ENCODE peak calls at places on chromosomes 4 and X, in nine cellular contexts. P is body of pancreas; B is tibial artery; L is transverse colon; S is CD4-positive, alpha-beta T cell; W is right lobe of liver; F is naive thymus-derived CD4-positive, alpha-beta T cell; Z is CD8-positive, alpha-beta memory T cell; C is HepG2. Q is an unnamed sample.

GRCh38 chrX:123835661-123836371 is 24.0 kb upstream of the XIAP start:
- DNase-seq in B (no peak), C (no peak), P (no peak), S (no peak), L (peak), F (peak), Z (no peak), W (no peak), Q (no peak)

GRCh38 chr4:130185123-130185522 is 1089.2 kb downstream of the C4orf33 start:
- DNase-seq in W (no peak), F (no peak), Z (no peak), S (no peak), P (no peak), L (no peak), B (no peak), C (no peak), Q (no peak)

GRCh38 chrX:130216312-130216711 is 44.5 kb downstream of the RAB33A start:
- DNase-seq in L (no peak), S (no peak), C (no peak), F (no peak), W (no peak), B (no peak), Z (no peak), P (no peak), Q (no peak)

GRCh38 chrX:28920554-28920953 is 333.3 kb downstream of the IL1RAPL1 start:
- DNase-seq in W (no peak), S (no peak), L (no peak), Z (no peak), B (no peak), P (no peak), C (no peak), F (no peak), Q (no peak)

GRCh38 chr4:133146574-133147198 is 2.4 kb upstream of the PCDH10 start:
- DNase-seq in S (no peak), P (peak), F (no peak), Z (no peak), L (no peak), W (no peak), B (peak), C (peak), Q (peak)

GRCh38 chr4:88976514-88977035 is 80.4 kb downstream of the FAM13A start:
- DNase-seq in S (no peak), F (no peak), B (no peak), W (no peak), L (no peak), Z (no peak), C (no peak), P (no peak), Q (no peak)

GRCh38 chr4:10521386-10521785 is 64.2 kb upstream of the ZNF518B start:
- DNase-seq in S (no peak), Z (no peak), P (no peak), B (no peak), C (no peak), W (no peak), L (no peak), F (no peak), Q (no peak)

GRCh38 chr4:62531250-62531649 is 1331.1 kb downstream of the ADGRL3 start:
- DNase-seq in F (no peak), P (no peak), Z (no peak), W (no peak), C (no peak), S (no peak), L (no peak), B (no peak), Q (no peak)

GRCh38 chr4:169050308-169050707 is 40.3 kb upstream of the CBR4 start:
- DNase-seq in Z (no peak), L (no peak), F (no peak), C (no peak), P (no peak), B (no peak), S (no peak), W (no peak), Q (no peak)

GRCh38 chrX:9392445-9392844 is 72.4 kb upstream of the TBL1X start:
- DNase-seq in S (no peak), C (no peak), F (no peak), P (no peak), Z (no peak), W (no peak), L (no peak), B (no peak), Q (no peak)

GRCh38 chrX:136259543-136259942 is 8.3 kb upstream of the MAP7D3 start:
- DNase-seq in W (no peak), F (peak), P (no peak), S (no peak), B (no peak), Z (no peak), C (no peak), L (no peak), Q (no peak)

GRCh38 chr4:184648220-184649025 is 824 bp downstream of the CASP3 start:
- DNase-seq in W (peak), B (peak), C (peak), P (peak), S (peak), F (peak), Z (peak), L (peak), Q (no peak)

GRCh38 chr4:46793036-46793435 is 116.0 kb downstream of the COX7B2 start:
- DNase-seq in B (no peak), C (no peak), P (no peak), L (no peak), Z (no peak), S (no peak), W (no peak), F (no peak), Q (no peak)

GRCh38 chrX:140164383-140164782 is 199.1 kb upstream of the CXorf66 start:
- DNase-seq in W (no peak), B (no peak), C (no peak), S (no peak), L (no peak), P (no peak), Z (no peak), F (no peak), Q (no peak)

GRCh38 chrX:137575596-137576255 is 9.8 kb downstream of the ZIC3 start:
- DNase-seq in P (no peak), C (no peak), L (no peak), B (no peak), S (no peak), Z (no peak), F (no peak), W (no peak), Q (no peak)

GRCh38 chr4:169164669-169165415 is 105.9 kb downstream of the SH3RF1 start:
- DNase-seq in P (no peak), L (no peak), W (no peak), B (no peak), S (no peak), C (no peak), F (no peak), Z (no peak), Q (no peak)

GRCh38 chrX:2550288-2551020 is 49.7 kb upstream of the DHRSX start:
- DNase-seq in W (no peak), F (no peak), S (no peak), B (no peak), Z (no peak), P (no peak), L (no peak), C (no peak), Q (no peak)

GRCh38 chr4:82798168-82799005 is at the start of gene SCD5:
- DNase-seq in L (peak), C (no peak), P (peak), F (peak), S (no peak), B (peak), W (no peak), Z (peak), Q (no peak)

GRCh38 chr4:19776929-19777328 is 474.8 kb upstream of the SLIT2 start:
- DNase-seq in S (no peak), Z (no peak), L (no peak), F (no peak), C (no peak), P (no peak), W (no peak), B (no peak), Q (peak)

GRCh38 chr4:119498520-119498919 is 130.1 kb downstream of the PDE5A start:
- DNase-seq in C (peak), B (peak), W (no peak), P (no peak), F (no peak), S (no peak), Z (no peak), L (no peak), Q (no peak)

GRCh38 chr4:83535520-83535944 is 376 bp upstream of the GPAT3 start:
- DNase-seq in F (no peak), C (peak), Z (no peak), L (peak), B (peak), S (peak), W (peak), P (peak), Q (no peak)

GRCh38 chr4:187172340-187172761 is 448.7 kb upstream of the FAT1 start:
- DNase-seq in W (no peak), L (peak), C (no peak), Z (no peak), P (no peak), F (no peak), S (no peak), B (no peak), Q (no peak)

GRCh38 chr4:4859010-4859798 is at the start of gene MSX1:
- DNase-seq in S (no peak), W (peak), B (peak), L (peak), F (no peak), C (peak), P (peak), Z (no peak), Q (no peak)

GRCh38 chr4:4858527-4858926 is 938 bp upstream of the MSX1 start:
- DNase-seq in W (no peak), Z (no peak), L (no peak), C (no peak), F (no peak), P (no peak), S (no peak), B (no peak), Q (no peak)

GRCh38 chr4:4860803-4861591 is 1.5 kb downstream of the MSX1 start:
- DNase-seq in C (peak), B (no peak), S (no peak), P (no peak), Z (no peak), W (no peak), L (no peak), F (no peak), Q (no peak)

GRCh38 chr4:4860381-4860802 is 927 bp downstream of the MSX1 start:
- DNase-seq in C (peak), S (no peak), F (no peak), W (no peak), L (no peak), B (no peak), Z (no peak), P (peak), Q (no peak)

DNA sequence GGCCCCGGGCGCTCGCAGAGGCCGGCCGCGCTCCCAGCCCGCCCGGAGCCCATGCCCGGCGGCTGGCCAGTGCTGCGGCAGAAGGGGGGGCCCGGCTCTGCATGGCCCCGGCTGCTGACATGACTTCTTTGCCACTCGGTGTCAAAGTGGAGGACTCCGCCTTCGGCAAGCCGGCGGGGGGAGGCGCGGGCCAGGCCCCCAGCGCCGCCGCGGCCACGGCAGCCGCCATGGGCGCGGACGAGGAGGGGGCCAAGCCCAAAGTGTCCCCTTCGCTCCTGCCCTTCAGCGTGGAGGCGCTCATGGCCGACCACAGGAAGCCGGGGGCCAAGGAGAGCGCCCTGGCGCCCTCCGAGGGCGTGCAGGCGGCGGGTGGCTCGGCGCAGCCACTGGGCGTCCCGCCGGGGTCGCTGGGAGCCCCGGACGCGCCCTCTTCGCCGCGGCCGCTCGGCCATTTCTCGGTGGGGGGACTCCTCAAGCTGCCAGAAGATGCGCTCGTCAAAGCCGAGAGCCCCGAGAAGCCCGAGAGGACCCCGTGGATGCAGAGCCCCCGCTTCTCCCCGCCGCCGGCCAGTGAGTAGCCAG is 425 bp downstream of the MSX1 start:
- DNase-seq in W (no peak), L (no peak), P (no peak), F (no peak), Z (no peak), B (no peak), S (no peak), C (no peak), Q (no peak)
- H3K27ac ChIP-seq in W (no peak), L (peak), P (no peak), F (no peak), Z (no peak), B (peak), S (no peak), C (peak), Q (no peak)

GRCh38 chr4:76610751-76611150 is 175.7 kb downstream of the SHROOM3 start:
- DNase-seq in F (no peak), Z (no peak), P (no peak), W (no peak), L (no peak), C (no peak), S (no peak), B (no peak), Q (no peak)
- H3K27ac ChIP-seq in F (no peak), Z (no peak), P (peak), W (no peak), L (peak), C (no peak), S (no peak), B (peak), Q (no peak)

GRCh38 chr4:4506961-4507360 is 34.9 kb downstream of the STX18 start:
- DNase-seq in W (no peak), F (no peak), P (no peak), C (no peak), Z (no peak), B (no peak), L (peak), S (no peak), Q (no peak)
- H3K27ac ChIP-seq in W (no peak), F (no peak), P (no peak), C (no peak), Z (no peak), B (no peak), L (peak), S (no peak), Q (no peak)

DNA sequence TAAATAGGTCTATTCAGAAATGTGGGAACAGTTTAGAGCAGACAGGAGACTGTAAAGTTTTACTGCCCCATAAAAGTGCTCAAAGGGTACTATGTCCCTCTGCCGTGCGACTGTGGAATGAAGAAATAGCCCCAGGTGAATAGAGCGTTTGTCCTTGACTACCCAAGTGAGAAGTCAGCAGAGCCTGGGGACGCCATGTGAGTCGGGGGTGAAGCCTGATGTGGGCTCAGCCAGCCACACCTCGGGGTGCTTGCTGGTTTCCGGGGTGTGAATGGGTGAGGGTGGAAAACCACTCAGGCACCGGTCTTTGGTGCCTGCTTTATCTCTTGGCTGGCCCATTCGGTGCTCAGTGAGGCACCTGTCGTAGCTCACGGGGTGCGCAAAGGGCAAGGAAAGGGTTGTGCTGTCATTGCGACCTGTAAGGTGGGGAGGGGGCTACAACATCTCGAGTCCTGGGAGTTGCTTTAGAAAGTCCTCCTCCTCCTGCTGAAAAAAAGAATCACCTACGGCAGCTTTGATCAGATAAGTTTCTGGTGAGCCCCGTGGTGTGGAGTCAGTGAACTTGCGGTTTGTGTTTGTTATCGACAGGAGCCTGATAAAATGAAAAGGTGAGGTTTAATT is 895 bp downstream of the TRIM2 start:
- DNase-seq in Z (peak), W (no peak), P (peak), F (no peak), S (peak), B (no peak), C (peak), L (peak), Q (no peak)
- H3K27ac ChIP-seq in Z (no peak), W (no peak), P (peak), F (no peak), S (no peak), B (no peak), C (no peak), L (peak), Q (peak)

DNA sequence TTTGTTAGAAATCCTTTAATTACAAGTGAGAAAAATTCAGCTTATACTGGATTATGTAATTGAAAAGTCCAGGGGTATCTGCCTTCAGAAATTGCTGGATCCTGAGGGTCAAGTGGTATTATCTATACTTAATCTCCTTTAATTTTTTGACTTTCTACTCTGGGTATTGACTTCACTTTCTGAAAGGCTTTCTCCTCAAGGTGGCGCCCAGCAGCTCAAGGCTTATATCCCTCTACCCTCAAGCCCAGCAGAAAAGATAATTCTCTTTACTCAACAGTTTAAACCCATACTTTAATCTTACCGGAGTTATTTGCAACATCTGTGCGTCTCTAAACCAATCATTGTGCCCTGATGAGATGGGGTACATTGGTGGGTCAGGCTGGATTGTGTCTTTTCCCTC is 129.5 kb downstream of the LARP7 start:
- DNase-seq in S (no peak), Z (no peak), F (no peak), B (no peak), W (no peak), P (no peak), L (no peak), C (no peak), Q (no peak)
- H3K27ac ChIP-seq in S (no peak), Z (no peak), F (no peak), B (no peak), W (no peak), P (no peak), L (no peak), C (no peak), Q (no peak)

GRCh38 chr4:2426069-2426397 is 7.3 kb downstream of the CFAP99 start:
- DNase-seq in B (peak), C (no peak), F (no peak), L (no peak), P (no peak), W (no peak), S (no peak), Z (no peak), Q (no peak)

GRCh38 chr4:2424581-2424980 is 5.8 kb downstream of the CFAP99 start:
- DNase-seq in F (no peak), S (no peak), L (no peak), Z (no peak), C (no peak), P (no peak), W (no peak), B (peak), Q (no peak)

GRCh38 chr4:2423695-2424094 is 4.9 kb downstream of the CFAP99 start:
- DNase-seq in W (no peak), Z (no peak), C (no peak), S (no peak), L (no peak), P (no peak), F (no peak), B (peak), Q (no peak)

GRCh38 chr4:2426711-2427275 is 8.0 kb downstream of the CFAP99 start:
- DNase-seq in P (no peak), W (no peak), F (no peak), L (no peak), B (peak), Z (no peak), C (no peak), S (no peak), Q (no peak)

GRCh38 chr4:2425386-2426068 is 6.8 kb downstream of the CFAP99 start:
- DNase-seq in S (no peak), L (no peak), C (no peak), F (no peak), Z (no peak), B (peak), W (no peak), P (no peak), Q (no peak)
- H3K27ac ChIP-seq in S (no peak), L (no peak), C (no peak), F (no peak), Z (no peak), B (no peak), W (no peak), P (no peak), Q (no peak)

DNA sequence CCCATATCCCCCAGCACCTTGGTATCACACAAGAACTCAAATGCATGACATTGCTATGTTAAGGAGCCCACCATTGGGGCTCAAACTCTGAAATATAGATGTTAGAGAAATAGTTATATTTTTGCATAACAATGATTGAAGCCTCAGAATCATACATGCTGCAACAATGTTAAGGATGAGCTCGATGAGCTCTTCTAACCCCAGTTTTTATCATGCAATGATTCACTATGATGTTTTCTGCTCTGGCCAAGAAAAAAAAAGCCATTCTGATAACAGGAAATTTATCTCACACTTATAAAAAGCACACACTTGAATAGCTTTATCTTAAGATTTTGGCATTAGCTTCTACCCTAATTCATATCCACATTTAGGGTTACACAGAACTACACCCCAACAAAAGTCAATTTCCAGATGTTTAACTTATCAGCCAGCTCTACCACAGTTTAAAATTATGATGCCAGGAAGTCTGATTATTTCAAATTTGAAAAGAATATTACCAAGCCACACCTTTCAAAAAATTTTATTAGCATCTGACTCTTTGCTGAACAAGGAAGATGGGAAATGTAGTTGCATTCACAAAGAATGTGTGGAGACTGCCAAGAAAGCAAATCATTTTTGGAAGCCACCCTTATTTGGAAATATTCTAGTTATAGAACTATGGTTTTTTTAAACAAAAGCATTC is 101.0 kb upstream of the PLS3 start:
- DNase-seq in P (no peak), C (no peak), B (no peak), W (no peak), L (no peak), Z (no peak), S (no peak), F (no peak), Q (no peak)
- H3K27ac ChIP-seq in P (no peak), C (no peak), B (peak), W (no peak), L (no peak), Z (no peak), S (no peak), F (no peak), Q (no peak)

GRCh38 chr4:123014038-123014437 is 91.6 kb upstream of the NUDT6 start:
- DNase-seq in P (no peak), B (no peak), L (no peak), W (no peak), S (no peak), C (no peak), F (no peak), Z (no peak), Q (no peak)
- H3K27ac ChIP-seq in P (no peak), B (no peak), L (no peak), W (no peak), S (no peak), C (no peak), F (no peak), Z (no peak), Q (no peak)

DNA sequence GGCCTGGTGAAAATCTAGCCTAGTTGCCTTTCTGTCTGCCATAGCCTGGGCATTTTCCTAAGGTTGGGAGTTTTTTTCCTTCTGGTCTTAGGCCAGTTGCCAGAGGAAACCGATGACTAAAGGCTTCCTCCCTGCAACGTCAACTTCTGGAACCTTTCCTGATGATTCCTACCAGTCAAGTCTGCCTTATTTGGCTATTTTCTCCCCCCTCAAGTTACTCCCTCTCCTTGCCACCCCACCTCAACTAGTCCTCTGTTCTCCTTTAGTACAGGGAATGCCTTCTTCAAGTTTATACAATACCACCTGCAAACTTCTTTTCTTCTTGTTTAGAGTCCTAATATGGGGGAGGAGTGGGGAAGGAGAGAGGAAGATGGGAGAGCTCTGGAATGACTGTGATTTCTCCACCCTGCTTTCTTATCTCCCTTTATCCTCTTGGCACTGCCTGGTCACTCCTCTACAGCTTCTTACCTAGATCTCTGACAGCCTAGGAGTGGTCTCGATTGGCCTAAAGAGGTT is 10.6 kb downstream of the MSN start:
- DNase-seq in S (no peak), F (no peak), W (no peak), C (no peak), P (no peak), Z (no peak), B (peak), L (no peak), Q (peak)
- H3K27ac ChIP-seq in S (peak), F (no peak), W (peak), C (no peak), P (no peak), Z (peak), B (peak), L (peak), Q (peak)